ENCODE peak calls at places on chromosomes 6 and 20, in ten cellular contexts. S is left ventricle myocardium inferior, V is PC-3, Q is nephron progenitor cell, R is MM.1S, O is GM10248, P is fibroblast of villous mesenchyme, X is esophagus squamous epithelium, F is osteoblast, U is psoas muscle. H is an unnamed sample.

GRCh38 chr6:143805832-143806281 is 37.3 kb upstream of the LTV1 start:
- DNase-seq in X (no peak), U (no peak), P (peak; percentile 96), V (no peak), Q (no peak), F (peak; percentile 43), R (no peak), S (no peak), O (no peak), H (peak; percentile 70)

GRCh38 chr20:53565254-53565653 is 28.4 kb downstream of the ZNF217 start:
- DNase-seq in V (no peak), U (no peak), O (no peak), R (no peak), F (no peak), X (no peak), Q (no peak), P (no peak), S (no peak), H (no peak)

GRCh38 chr6:32941412-32941784 is 570 bp upstream of the HLA-DMB start:
- DNase-seq in X (no peak), R (peak; percentile 26), V (no peak), P (no peak), S (no peak), F (no peak), U (no peak), O (peak; percentile 63), Q (peak; percentile 13), H (no peak)

GRCh38 chr20:41169184-41169690 is 31.9 kb downstream of the PLCG1 start:
- DNase-seq in X (no peak), R (no peak), Q (no peak), O (no peak), P (no peak), U (no peak), F (peak; percentile 55), S (no peak), V (no peak), H (no peak)

GRCh38 chr6:104896914-104897313 is 37.2 kb upstream of the HACE1 start:
- DNase-seq in F (no peak), V (peak; percentile 19), U (no peak), Q (no peak), O (no peak), X (no peak), P (no peak), R (no peak), S (no peak), H (no peak)

GRCh38 chr20:32975698-32976674 is 28.2 kb downstream of the SUN5 start:
- DNase-seq in F (no peak), S (peak; percentile 65), R (no peak), O (peak; percentile 5), X (no peak), Q (no peak), P (no peak), U (no peak), V (no peak), H (no peak)

GRCh38 chr20:34876161-34877001 is at the start of gene ACSS2:
- DNase-seq in F (peak; percentile 96), Q (peak; percentile 99), O (peak; percentile 93), X (peak; percentile 94), U (peak; percentile 99), V (peak; percentile 98), P (peak; percentile 99), R (peak; percentile 92), S (peak; percentile 100), H (peak; percentile 100)

GRCh38 chr6:100663219-100663863 is 198.6 kb upstream of the SIM1 start:
- DNase-seq in U (no peak), P (peak; percentile 88), F (no peak), X (no peak), V (peak; percentile 80), Q (no peak), R (no peak), S (no peak), O (no peak), H (peak; percentile 78)

GRCh38 chr6:95553880-95554279 is 23.5 kb upstream of the MANEA start:
- DNase-seq in U (no peak), V (no peak), O (no peak), R (no peak), P (no peak), X (no peak), S (no peak), F (no peak), Q (no peak), H (no peak)

GRCh38 chr6:97394160-97394748 is 111.2 kb upstream of the MMS22L start:
- DNase-seq in X (no peak), F (no peak), P (peak; percentile 61), Q (peak; percentile 45), S (no peak), U (no peak), R (peak; percentile 65), V (peak; percentile 77), O (peak; percentile 54), H (peak; percentile 77)

GRCh38 chr6:114131943-114132342 is 161.0 kb upstream of the HDAC2 start:
- DNase-seq in Q (no peak), S (no peak), U (no peak), F (no peak), X (no peak), P (no peak), O (no peak), V (no peak), R (no peak), H (no peak)

GRCh38 chr20:43901296-43901695 is 13.4 kb upstream of the TOX2 start:
- DNase-seq in F (no peak), V (no peak), P (no peak), R (no peak), S (no peak), X (no peak), O (no peak), Q (no peak), U (no peak), H (no peak)

GRCh38 chr6:153852481-153852880 is 186.6 kb upstream of the OPRM1 start:
- DNase-seq in S (no peak), V (no peak), U (no peak), P (no peak), O (no peak), Q (no peak), R (no peak), F (no peak), X (no peak), H (no peak)

GRCh38 chr6:20868397-20869185 is 334.3 kb downstream of the CDKAL1 start:
- DNase-seq in X (no peak), R (no peak), Q (no peak), U (no peak), S (no peak), V (no peak), P (no peak), F (no peak), O (no peak), H (no peak)

GRCh38 chr20:37898301-37899104 is 4.4 kb upstream of the VSTM2L start:
- DNase-seq in V (no peak), U (no peak), S (no peak), O (no peak), P (no peak), R (no peak), F (peak; percentile 86), X (no peak), Q (no peak), H (peak; percentile 33)

GRCh38 chr6:40894962-40895799 is 143.8 kb downstream of the UNC5CL start:
- DNase-seq in Q (peak; percentile 60), R (no peak), F (peak; percentile 88), O (no peak), P (peak; percentile 51), X (no peak), S (peak; percentile 40), U (peak; percentile 42), V (peak; percentile 74), H (peak; percentile 53)
- TF ChIP-seq CTCF in Q (peak; percentile 51), R (no peak), F (peak; percentile 76), O (no peak), P (peak; percentile 75), X (no peak), S (peak; percentile 71), U (peak; percentile 59), V (peak; percentile 86), H (peak; percentile 60)

DNA sequence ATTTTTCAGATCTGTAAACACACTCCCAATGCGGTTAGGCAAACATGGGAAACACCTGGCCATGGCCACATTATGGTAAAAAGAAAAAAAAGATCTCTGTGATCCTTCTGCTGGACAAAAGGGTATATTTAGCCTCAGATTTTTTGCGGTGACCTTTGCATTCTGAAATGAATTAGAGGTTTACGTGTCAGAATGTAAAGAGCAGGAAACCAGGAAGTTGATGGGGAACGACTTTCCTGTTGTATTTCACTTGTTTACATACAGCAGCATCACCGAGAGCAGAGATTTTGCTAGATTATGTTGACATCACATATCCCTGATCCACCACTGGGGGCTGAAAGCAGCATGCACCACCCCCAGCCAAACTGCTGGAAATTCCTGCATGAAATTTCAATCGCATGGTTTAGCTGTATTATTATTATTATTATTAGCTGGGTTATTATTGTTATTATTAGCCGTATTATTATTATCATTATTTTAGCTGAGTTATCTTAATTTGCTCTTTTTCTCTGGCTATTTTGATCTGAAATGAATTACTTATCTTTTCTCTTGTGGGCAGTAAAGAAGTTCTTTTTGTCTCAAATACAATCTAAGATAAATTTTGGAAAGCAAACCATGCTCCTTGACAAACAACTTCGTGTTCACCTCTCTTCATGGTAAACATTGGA is 189.4 kb downstream of the ZFP64 start:
- DNase-seq in R (peak; percentile 71), F (no peak), Q (no peak), S (no peak), V (peak; percentile 79), O (no peak), U (no peak), P (peak; percentile 45), X (no peak), H (peak; percentile 28)
- TF ChIP-seq CTCF in R (no peak), F (peak; percentile 42), Q (no peak), S (no peak), V (peak; percentile 49), O (no peak), U (no peak), P (peak; percentile 30), X (no peak), H (peak; percentile 30)

DNA sequence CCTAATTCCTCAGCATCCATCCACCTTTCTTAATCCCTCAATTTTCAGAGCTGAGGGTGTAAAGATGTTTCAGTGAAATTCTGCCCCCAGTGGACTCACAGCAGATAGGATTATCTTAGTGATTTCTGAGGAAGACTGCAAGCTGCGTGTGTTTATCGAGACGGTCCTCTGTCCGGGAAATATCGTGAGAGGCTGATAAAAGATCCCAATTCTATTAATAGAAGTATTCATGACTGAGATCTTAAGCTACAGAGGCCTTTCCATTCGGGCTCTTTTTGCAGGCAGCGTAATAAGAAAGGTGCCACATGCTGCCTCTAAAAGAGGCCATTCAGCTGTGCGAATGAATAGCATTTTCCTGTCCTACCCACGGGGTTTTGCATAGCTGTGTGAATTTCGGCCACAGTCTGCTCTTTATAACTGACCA is 209.0 kb downstream of the ARHGAP18 start:
- DNase-seq in O (no peak), U (no peak), V (peak; percentile 49), P (peak; percentile 45), Q (no peak), F (peak; percentile 67), X (no peak), R (no peak), S (no peak), H (no peak)
- TF ChIP-seq CTCF in O (no peak), U (peak; percentile 1), V (peak; percentile 69), P (peak; percentile 42), Q (peak; percentile 27), F (peak; percentile 65), X (no peak), R (peak; percentile 51), S (peak; percentile 33), H (peak; percentile 40)

DNA sequence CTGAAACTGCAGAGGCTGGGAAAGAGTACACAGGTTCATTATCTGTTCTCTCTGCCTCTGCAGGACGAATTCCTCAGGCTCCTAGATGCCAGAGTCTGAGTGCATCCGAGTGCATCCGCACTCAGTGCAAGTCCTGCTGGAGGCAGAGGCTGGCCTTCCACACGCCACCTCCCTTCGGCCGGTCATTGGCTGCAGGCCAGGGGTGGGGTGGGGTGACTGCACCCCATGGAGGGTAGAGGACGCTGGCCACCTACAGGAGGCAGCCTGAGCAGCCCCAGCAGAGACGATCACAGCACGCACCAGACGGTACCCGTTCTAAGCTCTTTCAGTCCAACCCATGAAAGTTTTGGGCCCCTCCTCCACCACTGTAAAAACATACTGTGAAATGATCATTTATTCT is 11.7 kb downstream of the SFT2D1 start:
- DNase-seq in P (peak; percentile 10), X (no peak), V (no peak), O (no peak), U (peak; percentile 39), F (no peak), R (no peak), S (peak; percentile 61), Q (peak; percentile 67), H (peak; percentile 74)
- TF ChIP-seq CTCF in P (no peak), X (no peak), V (no peak), O (no peak), U (no peak), F (no peak), R (no peak), S (peak; percentile 47), Q (no peak), H (peak; percentile 40)

H was measured in cardiac fibroblast.